ENCODE peak calls at places on chromosomes 5 and 9, in eight cellular contexts. One of them, this sample, is unnamed.

GRCh38 chr5:156354571-156354970 is 27.6 kb downstream of the SGCD start:
- DNase-seq in endothelial cell: no peak
- DNase-seq in uterus: no peak
- DNase-seq in neural crest cell: no peak
- DNase-seq in endothelial cell of umbilical vein: no peak
- DNase-seq in cardiac fibroblast: no peak
- DNase-seq in thoracic aorta: no peak
- DNase-seq in right lobe of liver: no peak
- DNase-seq in this sample: no peak

GRCh38 chr9:37290881-37291485 is 131.5 kb upstream of the GRHPR start:
- DNase-seq in thoracic aorta: no peak
- DNase-seq in endothelial cell: no peak
- DNase-seq in neural crest cell: no peak
- DNase-seq in cardiac fibroblast: peak; percentile 80
- DNase-seq in uterus: no peak
- DNase-seq in right lobe of liver: no peak
- DNase-seq in endothelial cell of umbilical vein: peak; percentile 70
- DNase-seq in this sample: no peak

GRCh38 chr5:7664208-7664607 is 186.7 kb downstream of the CFAP90 start:
- DNase-seq in neural crest cell: no peak
- DNase-seq in endothelial cell: no peak
- DNase-seq in uterus: no peak
- DNase-seq in thoracic aorta: no peak
- DNase-seq in cardiac fibroblast: no peak
- DNase-seq in endothelial cell of umbilical vein: no peak
- DNase-seq in right lobe of liver: no peak
- DNase-seq in this sample: no peak

GRCh38 chr9:113488490-113488889 is 25.0 kb downstream of the RGS3 start:
- DNase-seq in cardiac fibroblast: no peak
- DNase-seq in neural crest cell: no peak
- DNase-seq in right lobe of liver: no peak
- DNase-seq in thoracic aorta: peak; percentile 56
- DNase-seq in endothelial cell: no peak
- DNase-seq in uterus: no peak
- DNase-seq in endothelial cell of umbilical vein: no peak
- DNase-seq in this sample: no peak

GRCh38 chr9:133492061-133493021 is 13.4 kb upstream of the SLC2A6 start:
- DNase-seq in cardiac fibroblast: no peak
- DNase-seq in endothelial cell: no peak
- DNase-seq in neural crest cell: no peak
- DNase-seq in thoracic aorta: no peak
- DNase-seq in endothelial cell of umbilical vein: no peak
- DNase-seq in uterus: no peak
- DNase-seq in right lobe of liver: no peak
- DNase-seq in this sample: no peak

GRCh38 chr5:73296772-73297171 is 123.8 kb downstream of the TMEM174 start:
- DNase-seq in right lobe of liver: no peak
- DNase-seq in neural crest cell: no peak
- DNase-seq in endothelial cell: no peak
- DNase-seq in uterus: no peak
- DNase-seq in endothelial cell of umbilical vein: no peak
- DNase-seq in thoracic aorta: no peak
- DNase-seq in cardiac fibroblast: peak; percentile 55
- DNase-seq in this sample: no peak

GRCh38 chr9:4666042-4666699 is at the start of gene SPATA6L:
- DNase-seq in thoracic aorta: peak; percentile 21
- DNase-seq in endothelial cell of umbilical vein: peak; percentile 71
- DNase-seq in right lobe of liver: peak; percentile 85
- DNase-seq in neural crest cell: peak; percentile 31
- DNase-seq in uterus: peak; percentile 73
- DNase-seq in cardiac fibroblast: peak; percentile 67
- DNase-seq in endothelial cell: peak; percentile 63
- DNase-seq in this sample: peak; percentile 54

GRCh38 chr9:133333011-133333410 is 3.0 kb downstream of the SURF6 start:
- DNase-seq in cardiac fibroblast: no peak
- DNase-seq in right lobe of liver: peak; percentile 22
- DNase-seq in uterus: no peak
- DNase-seq in endothelial cell of umbilical vein: no peak
- DNase-seq in endothelial cell: no peak
- DNase-seq in thoracic aorta: no peak
- DNase-seq in neural crest cell: no peak
- DNase-seq in this sample: no peak

GRCh38 chr9:4108708-4109444 is 191.0 kb downstream of the GLIS3 start:
- DNase-seq in right lobe of liver: no peak
- DNase-seq in thoracic aorta: no peak
- DNase-seq in endothelial cell of umbilical vein: no peak
- DNase-seq in endothelial cell: no peak
- DNase-seq in uterus: no peak
- DNase-seq in cardiac fibroblast: no peak
- DNase-seq in neural crest cell: no peak
- DNase-seq in this sample: peak; percentile 7

GRCh38 chr5:14008819-14009311 is 64.4 kb upstream of the DNAH5 start:
- DNase-seq in right lobe of liver: peak; percentile 80
- DNase-seq in thoracic aorta: no peak
- DNase-seq in endothelial cell of umbilical vein: no peak
- DNase-seq in uterus: no peak
- DNase-seq in cardiac fibroblast: no peak
- DNase-seq in neural crest cell: no peak
- DNase-seq in endothelial cell: peak; percentile 14
- DNase-seq in this sample: no peak

GRCh38 chr5:77319140-77319539 is 108.7 kb downstream of the PDE8B start:
- DNase-seq in right lobe of liver: no peak
- DNase-seq in endothelial cell of umbilical vein: no peak
- DNase-seq in endothelial cell: no peak
- DNase-seq in cardiac fibroblast: no peak
- DNase-seq in uterus: no peak
- DNase-seq in neural crest cell: no peak
- DNase-seq in thoracic aorta: no peak
- DNase-seq in this sample: no peak

GRCh38 chr9:98785333-98785933 is 10.9 kb downstream of the ANKS6 start:
- DNase-seq in endothelial cell of umbilical vein: no peak
- DNase-seq in uterus: no peak
- DNase-seq in thoracic aorta: no peak
- DNase-seq in endothelial cell: no peak
- DNase-seq in neural crest cell: no peak
- DNase-seq in right lobe of liver: no peak
- DNase-seq in cardiac fibroblast: no peak
- DNase-seq in this sample: no peak

DNA sequence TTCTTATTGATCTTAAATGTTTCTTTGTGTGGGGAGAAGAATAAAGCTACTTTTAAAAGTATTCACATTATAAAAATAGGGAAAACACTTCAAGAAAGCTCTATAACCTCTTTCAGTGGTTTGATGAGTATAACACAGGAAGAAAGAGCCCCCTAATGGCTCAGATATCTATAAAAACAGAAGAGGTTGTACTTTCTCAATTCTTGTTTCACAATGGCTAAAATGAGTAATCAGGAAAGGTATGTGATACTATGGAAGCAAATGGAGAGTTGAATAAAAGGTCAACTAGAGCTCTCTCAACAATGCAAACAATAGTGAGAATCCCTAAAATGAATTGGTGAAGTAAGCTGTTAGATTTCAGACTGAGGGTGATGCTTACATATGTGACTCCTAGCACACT is 584.6 kb upstream of the CDH18 start:
- DNase-seq in thoracic aorta: no peak
- DNase-seq in right lobe of liver: no peak
- DNase-seq in neural crest cell: no peak
- DNase-seq in endothelial cell of umbilical vein: peak; percentile 1
- DNase-seq in uterus: no peak
- DNase-seq in cardiac fibroblast: peak; percentile 75
- DNase-seq in endothelial cell: no peak
- DNase-seq in this sample: no peak
- TF ChIP-seq CTCF in thoracic aorta: no peak
- TF ChIP-seq CTCF in right lobe of liver: no peak
- TF ChIP-seq CTCF in neural crest cell: no peak
- TF ChIP-seq CTCF in endothelial cell of umbilical vein: no peak
- TF ChIP-seq CTCF in uterus: no peak
- TF ChIP-seq CTCF in cardiac fibroblast: peak; percentile 11
- TF ChIP-seq CTCF in endothelial cell: no peak
- TF ChIP-seq CTCF in this sample: no peak

GRCh38 chr9:2122299-2122698 is 107.2 kb downstream of the SMARCA2 start:
- DNase-seq in uterus: no peak
- DNase-seq in right lobe of liver: no peak
- DNase-seq in endothelial cell of umbilical vein: no peak
- DNase-seq in cardiac fibroblast: no peak
- DNase-seq in neural crest cell: no peak
- DNase-seq in thoracic aorta: no peak
- DNase-seq in endothelial cell: no peak
- DNase-seq in this sample: no peak

GRCh38 chr9:2125909-2126308 is 110.8 kb downstream of the SMARCA2 start:
- DNase-seq in endothelial cell: no peak
- DNase-seq in cardiac fibroblast: peak; percentile 29
- DNase-seq in right lobe of liver: no peak
- DNase-seq in uterus: no peak
- DNase-seq in endothelial cell of umbilical vein: peak; percentile 52
- DNase-seq in thoracic aorta: no peak
- DNase-seq in neural crest cell: no peak
- DNase-seq in this sample: no peak

GRCh38 chr9:2119490-2120046 is 104.4 kb downstream of the SMARCA2 start:
- DNase-seq in endothelial cell: no peak
- DNase-seq in endothelial cell of umbilical vein: no peak
- DNase-seq in thoracic aorta: no peak
- DNase-seq in cardiac fibroblast: no peak
- DNase-seq in uterus: no peak
- DNase-seq in right lobe of liver: no peak
- DNase-seq in neural crest cell: no peak
- DNase-seq in this sample: no peak

GRCh38 chr9:2117527-2117926 is 102.4 kb downstream of the SMARCA2 start:
- DNase-seq in cardiac fibroblast: no peak
- DNase-seq in neural crest cell: no peak
- DNase-seq in endothelial cell of umbilical vein: no peak
- DNase-seq in endothelial cell: no peak
- DNase-seq in thoracic aorta: no peak
- DNase-seq in right lobe of liver: no peak
- DNase-seq in uterus: no peak
- DNase-seq in this sample: no peak

GRCh38 chr9:2120926-2121689 is 106.0 kb downstream of the SMARCA2 start:
- DNase-seq in neural crest cell: no peak
- DNase-seq in thoracic aorta: no peak
- DNase-seq in endothelial cell of umbilical vein: peak; percentile 62
- DNase-seq in uterus: no peak
- DNase-seq in right lobe of liver: no peak
- DNase-seq in endothelial cell: no peak
- DNase-seq in cardiac fibroblast: peak; percentile 75
- DNase-seq in this sample: no peak
- TF ChIP-seq CTCF in neural crest cell: no peak
- TF ChIP-seq CTCF in thoracic aorta: peak; percentile 18
- TF ChIP-seq CTCF in endothelial cell of umbilical vein: no peak
- TF ChIP-seq CTCF in uterus: peak; percentile 24
- TF ChIP-seq CTCF in right lobe of liver: peak; percentile 8
- TF ChIP-seq CTCF in endothelial cell: no peak
- TF ChIP-seq CTCF in cardiac fibroblast: peak; percentile 34
- TF ChIP-seq CTCF in this sample: no peak

DNA sequence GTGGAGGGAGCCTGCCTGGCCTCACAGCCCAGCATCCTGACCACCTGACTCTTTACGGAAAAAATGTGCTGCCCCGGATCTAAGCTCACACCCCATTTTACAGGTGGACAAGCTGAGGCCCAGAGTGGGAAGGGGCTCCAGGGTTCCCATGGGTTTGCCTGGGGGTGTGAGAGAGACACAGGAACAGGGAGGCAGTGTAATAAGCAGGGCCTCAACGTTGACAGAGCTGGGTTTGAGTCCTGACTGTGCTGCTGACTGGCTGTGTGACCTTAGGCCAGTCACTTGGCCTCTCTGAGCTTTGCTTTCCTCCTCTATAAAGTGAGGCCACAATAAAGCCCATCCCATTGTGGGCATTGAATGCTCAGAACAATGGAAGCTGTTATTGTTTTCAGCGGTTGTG is 73.7 kb downstream of the HMCN2 start:
- DNase-seq in cardiac fibroblast: no peak
- DNase-seq in thoracic aorta: no peak
- DNase-seq in uterus: no peak
- DNase-seq in endothelial cell: no peak
- DNase-seq in endothelial cell of umbilical vein: no peak
- DNase-seq in neural crest cell: no peak
- DNase-seq in right lobe of liver: no peak
- DNase-seq in this sample: no peak
- TF ChIP-seq CTCF in cardiac fibroblast: no peak
- TF ChIP-seq CTCF in thoracic aorta: no peak
- TF ChIP-seq CTCF in uterus: no peak
- TF ChIP-seq CTCF in endothelial cell: no peak
- TF ChIP-seq CTCF in endothelial cell of umbilical vein: no peak
- TF ChIP-seq CTCF in neural crest cell: no peak
- TF ChIP-seq CTCF in right lobe of liver: no peak
- TF ChIP-seq CTCF in this sample: no peak

GRCh38 chr9:110148868-110149267 is 59.1 kb downstream of the C9orf152 start:
- DNase-seq in endothelial cell of umbilical vein: no peak
- DNase-seq in cardiac fibroblast: peak; percentile 76
- DNase-seq in uterus: no peak
- DNase-seq in thoracic aorta: no peak
- DNase-seq in right lobe of liver: no peak
- DNase-seq in endothelial cell: no peak
- DNase-seq in neural crest cell: no peak
- DNase-seq in this sample: no peak

GRCh38 chr9:110156416-110156815 is 51.5 kb downstream of the C9orf152 start:
- DNase-seq in thoracic aorta: no peak
- DNase-seq in endothelial cell of umbilical vein: no peak
- DNase-seq in uterus: no peak
- DNase-seq in right lobe of liver: no peak
- DNase-seq in cardiac fibroblast: no peak
- DNase-seq in neural crest cell: no peak
- DNase-seq in endothelial cell: no peak
- DNase-seq in this sample: no peak

GRCh38 chr9:110153431-110153830 is 54.5 kb downstream of the C9orf152 start:
- DNase-seq in right lobe of liver: no peak
- DNase-seq in thoracic aorta: no peak
- DNase-seq in uterus: no peak
- DNase-seq in neural crest cell: no peak
- DNase-seq in endothelial cell of umbilical vein: no peak
- DNase-seq in cardiac fibroblast: no peak
- DNase-seq in endothelial cell: no peak
- DNase-seq in this sample: no peak

GRCh38 chr9:110155744-110156143 is 52.2 kb downstream of the C9orf152 start:
- DNase-seq in cardiac fibroblast: no peak
- DNase-seq in neural crest cell: no peak
- DNase-seq in uterus: no peak
- DNase-seq in thoracic aorta: no peak
- DNase-seq in endothelial cell of umbilical vein: no peak
- DNase-seq in right lobe of liver: no peak
- DNase-seq in endothelial cell: no peak
- DNase-seq in this sample: no peak

DNA sequence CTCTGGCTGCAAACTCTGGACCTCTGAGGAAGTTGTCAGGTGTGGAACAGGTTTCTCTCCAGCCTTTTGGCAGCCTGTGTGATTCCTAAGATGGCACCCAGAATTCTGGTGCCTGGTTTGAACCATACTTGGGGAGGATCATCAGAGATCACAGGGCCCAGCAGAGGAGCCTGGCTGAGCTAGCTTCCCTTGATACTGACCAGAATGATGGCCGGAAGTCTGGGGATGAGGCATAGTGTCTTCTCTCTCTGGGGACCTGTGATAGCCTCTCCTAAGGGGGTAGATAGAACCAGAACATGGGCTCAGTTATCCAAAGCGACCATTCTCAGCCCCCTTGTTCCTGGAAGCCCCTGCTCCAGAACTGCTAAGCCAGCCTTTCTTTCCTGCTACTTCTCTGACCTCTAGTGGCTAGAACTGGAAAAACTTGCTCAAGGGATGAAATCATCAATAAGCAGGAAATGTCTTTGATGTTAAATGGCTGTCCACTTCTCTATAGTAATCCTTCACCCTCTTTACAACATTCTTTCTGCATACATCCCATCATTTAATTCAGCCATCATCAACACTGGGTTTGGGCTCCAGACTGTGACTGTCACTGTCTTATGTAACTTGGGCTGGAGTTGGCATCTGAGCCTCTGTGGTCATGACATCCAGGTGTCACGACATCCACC is 55.1 kb downstream of the C9orf152 start:
- DNase-seq in cardiac fibroblast: peak; percentile 74
- DNase-seq in neural crest cell: peak; percentile 44
- DNase-seq in right lobe of liver: no peak
- DNase-seq in endothelial cell: peak; percentile 61
- DNase-seq in thoracic aorta: no peak
- DNase-seq in endothelial cell of umbilical vein: peak; percentile 84
- DNase-seq in uterus: no peak
- DNase-seq in this sample: peak; percentile 44
- TF ChIP-seq CTCF in cardiac fibroblast: peak; percentile 74
- TF ChIP-seq CTCF in neural crest cell: peak; percentile 89
- TF ChIP-seq CTCF in right lobe of liver: peak; percentile 63
- TF ChIP-seq CTCF in endothelial cell: peak; percentile 76
- TF ChIP-seq CTCF in thoracic aorta: peak; percentile 75
- TF ChIP-seq CTCF in endothelial cell of umbilical vein: peak; percentile 65
- TF ChIP-seq CTCF in uterus: peak; percentile 75
- TF ChIP-seq CTCF in this sample: peak; percentile 74

This sample was measured in nephron progenitor cell.